ENCODE peak calls at places on chromosomes 16 and 17, in eight cellular contexts. Q is dorsolateral prefrontal cortex, K is PC-9, Z is cardiac fibroblast, Y is A549, N is HepG2, P is neural progenitor cell, T is fibroblast of the aortic adventitia. J is an unnamed sample.

GRCh38 chr17:42247734-42248133 is 28.5 kb downstream of the STAT5B start:
- DNase-seq in Q (no peak), K (peak), Z (peak), Y (no peak), N (peak), P (no peak), T (peak), J (peak)

GRCh38 chr17:17060001-17060929 is 18.0 kb downstream of the MPRIP start:
- DNase-seq in Q (peak), K (no peak), Z (no peak), Y (no peak), N (no peak), P (no peak), T (no peak), J (no peak)

GRCh38 chr16:19092653-19093410 is 20.9 kb upstream of the ITPRIPL2 start:
- DNase-seq in Q (no peak), K (no peak), Z (no peak), Y (no peak), N (no peak), P (no peak), T (no peak), J (no peak)

GRCh38 chr17:5181509-5182305 is 10.0 kb downstream of the ZNF594 start:
- DNase-seq in Q (no peak), K (no peak), Z (no peak), Y (no peak), N (no peak), P (no peak), T (no peak), J (no peak)

GRCh38 chr17:43599046-43599395 is 52.9 kb upstream of the ETV4 start:
- DNase-seq in Q (no peak), K (no peak), Z (no peak), Y (no peak), N (no peak), P (no peak), T (no peak), J (no peak)

GRCh38 chr17:80270836-80271235 is 10.2 kb downstream of the RNF213 start:
- DNase-seq in Q (no peak), K (peak), Z (peak), Y (peak), N (peak), P (peak), T (peak), J (peak)

GRCh38 chr16:66366433-66367299 is at the start of gene CDH5:
- DNase-seq in Q (no peak), K (no peak), Z (peak), Y (no peak), N (no peak), P (no peak), T (peak), J (no peak)

GRCh38 chr16:56305956-56306565 is 114.8 kb downstream of the GNAO1 start:
- DNase-seq in Q (no peak), K (no peak), Z (no peak), Y (no peak), N (no peak), P (no peak), T (no peak), J (no peak)

GRCh38 chr16:728890-729744 is 2.2 kb downstream of the HAGHL start:
- DNase-seq in Q (no peak), K (no peak), Z (no peak), Y (no peak), N (no peak), P (no peak), T (no peak), J (no peak)

GRCh38 chr16:67562526-67562917 is at the start of gene CTCF:
- DNase-seq in Q (no peak), K (peak), Z (peak), Y (peak), N (peak), P (peak), T (peak), J (peak)

GRCh38 chr16:65414284-65414984 is 292.6 kb upstream of the CDH11 start:
- DNase-seq in Q (no peak), K (no peak), Z (peak), Y (no peak), N (no peak), P (no peak), T (peak), J (peak)

GRCh38 chr16:81720973-81721907 is 57.9 kb upstream of the PLCG2 start:
- DNase-seq in Q (no peak), K (no peak), Z (no peak), Y (no peak), N (no peak), P (no peak), T (peak), J (no peak)

GRCh38 chr17:28755486-28755885 is 11.7 kb downstream of the TRAF4 start:
- DNase-seq in Q (no peak), K (no peak), Z (no peak), Y (no peak), N (no peak), P (no peak), T (no peak), J (no peak)

GRCh38 chr17:2275722-2276121 is 27.9 kb downstream of the SMG6 start:
- DNase-seq in Q (no peak), K (no peak), Z (no peak), Y (no peak), N (no peak), P (no peak), T (no peak), J (no peak)

GRCh38 chr16:55628306-55628968 is 27.4 kb upstream of the SLC6A2 start:
- DNase-seq in Q (no peak), K (no peak), Z (no peak), Y (no peak), N (no peak), P (no peak), T (no peak), J (no peak)

GRCh38 chr16:524274-525011 is 3.1 kb upstream of the CAPN15 start:
- DNase-seq in Q (no peak), K (no peak), Z (no peak), Y (no peak), N (no peak), P (no peak), T (no peak), J (no peak)

GRCh38 chr16:89722392-89723278 is 1.3 kb downstream of the ZNF276 start:
- DNase-seq in Q (peak), K (peak), Z (peak), Y (no peak), N (no peak), P (peak), T (peak), J (peak)

GRCh38 chr16:8591451-8591850 is 1.1 kb upstream of the TMEM114 start:
- DNase-seq in Q (no peak), K (no peak), Z (no peak), Y (no peak), N (no peak), P (no peak), T (no peak), J (no peak)

GRCh38 chr16:817001-817906 is 16.7 kb upstream of the GNG13 start:
- DNase-seq in Q (no peak), K (no peak), Z (no peak), Y (no peak), N (no peak), P (no peak), T (no peak), J (no peak)

GRCh38 chr16:26688105-26688504 is 378.6 kb upstream of the C16orf82 start:
- DNase-seq in Q (no peak), K (no peak), Z (no peak), Y (no peak), N (no peak), P (peak), T (no peak), J (no peak)

GRCh38 chr16:11488304-11488703 is 98.4 kb downstream of the LITAF start:
- DNase-seq in Q (no peak), K (no peak), Z (no peak), Y (no peak), N (no peak), P (no peak), T (no peak), J (no peak)

GRCh38 chr16:46743232-46743719 is 4.9 kb downstream of the MYLK3 start:
- DNase-seq in Q (no peak), K (no peak), Z (peak), Y (no peak), N (peak), P (no peak), T (peak), J (peak)

GRCh38 chr17:28879886-28880571 is 17.5 kb downstream of the FLOT2 start:
- DNase-seq in Q (no peak), K (no peak), Z (no peak), Y (no peak), N (no peak), P (no peak), T (no peak), J (no peak)

GRCh38 chr16:81610144-81610842 is 165.7 kb downstream of the CMIP start:
- DNase-seq in Q (peak), K (peak), Z (peak), Y (no peak), N (no peak), P (no peak), T (peak), J (peak)

GRCh38 chr17:66431910-66432309 is 129.5 kb downstream of the PRKCA start:
- DNase-seq in Q (no peak), K (no peak), Z (peak), Y (peak), N (no peak), P (no peak), T (peak), J (peak)

GRCh38 chr17:14038206-14038605 is 31.1 kb upstream of the COX10 start:
- DNase-seq in Q (no peak), K (no peak), Z (peak), Y (no peak), N (no peak), P (no peak), T (peak), J (no peak)

GRCh38 chr17:16106161-16106891 is 106.7 kb downstream of the TTC19 start:
- DNase-seq in Q (no peak), K (no peak), Z (peak), Y (no peak), N (peak), P (no peak), T (peak), J (peak)

GRCh38 chr16:62041401-62041800 is 5.2 kb upstream of the CDH8 start:
- DNase-seq in Q (no peak), K (no peak), Z (peak), Y (peak), N (peak), P (peak), T (no peak), J (peak)

GRCh38 chr17:67322039-67322787 is 44.2 kb downstream of the PSMD12 start:
- DNase-seq in Q (no peak), K (no peak), Z (no peak), Y (no peak), N (no peak), P (peak), T (no peak), J (peak)

GRCh38 chr17:65754081-65754480 is 192.6 kb upstream of the AXIN2 start:
- DNase-seq in Q (no peak), K (no peak), Z (no peak), Y (no peak), N (no peak), P (no peak), T (no peak), J (no peak)

GRCh38 chr17:57044976-57045867 is 39.8 kb upstream of the AKAP1 start:
- DNase-seq in Q (no peak), K (no peak), Z (no peak), Y (no peak), N (no peak), P (no peak), T (no peak), J (no peak)

GRCh38 chr17:1267471-1267947 is 2.7 kb upstream of the BHLHA9 start:
- DNase-seq in Q (no peak), K (peak), Z (peak), Y (no peak), N (no peak), P (peak), T (peak), J (peak)

DNA sequence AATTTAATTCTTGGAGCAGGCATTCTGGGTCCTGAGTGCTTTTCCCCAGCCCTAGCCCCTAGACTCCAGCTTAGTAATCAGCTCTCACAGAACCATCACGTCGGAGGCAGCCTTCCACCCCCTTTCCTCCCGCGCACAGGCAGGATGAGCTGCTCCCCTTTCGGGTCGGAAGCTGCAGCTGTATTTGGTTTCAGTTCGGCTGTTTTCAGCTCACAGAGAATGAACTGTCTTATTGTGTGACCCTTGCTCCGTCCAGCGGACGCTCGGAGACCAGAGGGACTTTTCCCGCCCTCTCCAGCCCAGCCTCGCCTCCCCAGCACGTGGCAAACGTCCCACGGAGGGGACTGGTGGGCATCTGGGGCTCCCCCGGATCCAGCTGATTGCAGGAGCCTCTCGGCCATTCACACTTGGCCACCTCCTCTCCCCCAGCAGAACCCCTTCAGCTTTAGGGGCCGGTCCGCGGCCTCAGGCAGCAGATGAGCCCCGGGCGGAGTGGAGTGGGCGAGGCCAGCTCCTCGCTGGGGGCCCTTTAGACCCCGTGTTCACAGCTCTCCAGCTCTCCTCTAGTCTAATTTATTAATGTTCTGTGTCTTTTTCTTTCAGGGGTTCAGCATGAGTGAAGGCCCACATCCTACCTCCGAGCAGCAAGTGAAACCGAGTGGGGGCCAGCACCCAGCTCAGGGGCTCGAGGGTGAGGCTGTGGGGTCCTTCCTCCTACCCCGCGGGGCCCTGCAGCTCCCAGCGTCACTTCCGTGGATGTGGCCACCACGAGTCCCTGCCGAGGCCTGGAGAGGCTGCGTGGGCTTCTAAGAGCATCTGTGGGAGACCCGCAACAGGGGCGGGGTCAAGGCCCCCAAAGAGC is 863 bp upstream of the UTS2R start:
- DNase-seq in Q (no peak), K (no peak), Z (no peak), Y (no peak), N (no peak), P (no peak), T (peak), J (no peak)
- H3K4me3 ChIP-seq in Q (peak), K (no peak), Z (peak), Y (peak), N (peak), P (peak), T (peak), J (no peak)

GRCh38 chr16:80191928-80192327 is 348.9 kb upstream of the DYNLRB2 start:
- DNase-seq in Q (no peak), K (no peak), Z (no peak), Y (no peak), N (no peak), P (no peak), T (peak), J (no peak)

DNA sequence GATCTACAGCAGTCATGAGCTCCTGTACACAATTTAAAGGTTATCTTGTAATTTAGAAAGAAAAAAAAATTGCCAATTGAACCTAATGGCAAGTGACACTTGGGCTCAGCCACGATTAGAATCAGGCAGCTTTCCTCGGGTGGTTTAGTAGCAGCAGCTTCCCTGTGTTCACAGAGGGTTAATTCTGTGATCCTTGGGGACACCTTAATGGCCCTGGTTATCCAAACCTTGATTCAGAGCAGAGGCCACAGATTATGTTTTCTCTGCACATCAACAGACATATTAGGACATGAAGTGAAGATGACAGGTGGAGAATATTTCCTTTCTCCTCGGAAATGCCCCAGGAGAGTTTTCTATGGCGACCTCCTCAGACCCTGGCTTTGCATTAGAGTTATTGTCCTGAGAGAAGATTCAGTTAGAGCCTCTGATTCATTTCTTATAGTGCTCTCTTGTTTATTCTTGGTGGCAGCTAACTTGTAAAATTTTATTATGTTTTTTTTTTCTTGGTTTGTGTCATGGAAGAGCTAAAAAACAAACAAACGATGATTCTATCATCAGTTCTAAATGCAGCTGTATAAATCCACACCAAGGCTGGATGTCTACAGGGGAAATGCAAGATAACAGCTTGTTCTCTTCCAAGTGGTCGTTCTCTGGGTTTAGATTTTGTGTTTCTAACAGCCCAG is 351.2 kb upstream of the DYNLRB2 start:
- DNase-seq in Q (no peak), K (no peak), Z (no peak), Y (no peak), N (no peak), P (no peak), T (no peak), J (no peak)
- TF ChIP-seq CTCF in Q (no peak), K (no peak), Z (no peak), Y (no peak), N (no peak), P (no peak), T (no peak), J (no peak)

GRCh38 chr17:73591278-73592078 is 52.8 kb downstream of the SDK2 start:
- DNase-seq in Q (no peak), K (no peak), Z (no peak), Y (no peak), N (no peak), P (no peak), T (no peak), J (no peak)
- H3K4me3 ChIP-seq in Q (no peak), K (no peak), Z (no peak), Y (no peak), N (no peak), P (no peak), T (no peak), J (no peak)

DNA sequence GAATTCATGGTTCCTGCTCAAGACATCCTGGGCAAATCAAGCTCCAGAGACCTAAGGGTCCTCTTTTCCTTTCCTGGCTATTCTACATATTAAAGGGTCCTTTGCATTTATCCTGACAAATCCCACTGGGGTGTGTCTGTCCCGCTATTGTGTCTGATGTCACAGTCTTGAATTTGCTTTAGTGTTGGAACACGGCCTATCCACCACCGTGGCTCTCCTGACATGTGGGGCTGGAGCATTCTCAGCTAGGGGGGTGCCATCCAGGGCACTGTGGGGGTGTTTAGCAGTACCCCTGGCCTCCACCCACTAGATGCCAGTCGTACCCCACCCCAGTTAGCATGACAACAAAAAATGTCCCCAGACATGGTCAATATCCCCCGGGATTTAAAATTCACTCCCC is 92.9 kb downstream of the IRF8 start:
- DNase-seq in Q (no peak), K (no peak), Z (no peak), Y (no peak), N (no peak), P (no peak), T (no peak), J (no peak)
- TF ChIP-seq CTCF in Q (no peak), K (no peak), Z (no peak), Y (no peak), N (no peak), P (no peak), T (no peak), J (no peak)

J was measured in epithelial cell of esophagus.